ENCODE peak calls at places on chromosomes 12 and 14, in eight cellular contexts. R is GM20000; U is GM23338; M is fibroblast of mammary gland; B is CD8-positive, alpha-beta T cell; A is tibial artery; L is tibial nerve; D is endodermal cell. J is an unnamed sample.

GRCh38 chr14:78921856-78922255 is 751.7 kb downstream of the NRXN3 start:
- DNase-seq in B (no peak), M (peak), L (no peak), A (no peak), U (no peak), D (no peak), R (no peak), J (no peak)

GRCh38 chr12:62767506-62767905 is 167.4 kb downstream of the PPM1H start:
- DNase-seq in R (no peak), A (no peak), L (no peak), D (no peak), M (peak), U (no peak), B (no peak), J (no peak)

GRCh38 chr12:16347391-16348298 is at the start of gene MGST1:
- DNase-seq in B (no peak), L (peak), U (peak), M (peak), A (peak), R (peak), D (peak), J (no peak)

GRCh38 chr14:49598182-49598478 is 610 bp upstream of the LRR1 start:
- DNase-seq in R (peak), L (no peak), U (no peak), A (no peak), D (no peak), B (no peak), M (no peak), J (no peak)

GRCh38 chr12:121295746-121296617 is 527 bp downstream of the CAMKK2 start:
- DNase-seq in R (peak), M (no peak), U (peak), B (no peak), D (peak), L (no peak), A (no peak), J (no peak)

GRCh38 chr14:104792101-104792884 is 3.3 kb downstream of the AKT1 start:
- DNase-seq in M (no peak), D (no peak), R (no peak), L (no peak), B (no peak), A (peak), U (no peak), J (no peak)

GRCh38 chr14:47490766-47491165 is 184.6 kb downstream of the MDGA2 start:
- DNase-seq in A (no peak), M (no peak), D (no peak), B (no peak), L (no peak), R (no peak), U (no peak), J (no peak)

GRCh38 chr14:105917933-105918436 is 391.6 kb downstream of the TMEM121 start:
- DNase-seq in B (no peak), M (no peak), L (no peak), A (no peak), R (no peak), U (no peak), D (no peak), J (no peak)

GRCh38 chr12:11545438-11546330 is 103.8 kb upstream of the ETV6 start:
- DNase-seq in U (peak), R (peak), B (peak), D (no peak), M (no peak), L (no peak), A (no peak), J (no peak)

GRCh38 chr14:30445394-30445793 is 113.6 kb upstream of the G2E3 start:
- DNase-seq in B (no peak), U (no peak), D (no peak), A (no peak), L (no peak), M (no peak), R (no peak), J (no peak)

GRCh38 chr12:48183876-48184548 is 568 bp downstream of the CCDC184 start:
- DNase-seq in R (no peak), B (peak), A (no peak), D (peak), M (no peak), L (no peak), U (peak), J (no peak)

GRCh38 chr14:53716521-53716920 is 240.1 kb downstream of the BMP4 start:
- DNase-seq in B (no peak), R (no peak), U (no peak), A (no peak), D (no peak), M (no peak), L (no peak), J (no peak)

GRCh38 chr12:29350080-29350479 is 30.9 kb downstream of the ERGIC2 start:
- DNase-seq in M (peak), L (no peak), D (no peak), A (no peak), B (no peak), U (no peak), R (no peak), J (no peak)

GRCh38 chr14:105065280-105066228 is at the start of gene GPR132:
- DNase-seq in A (peak), L (no peak), U (no peak), B (peak), R (peak), D (peak), M (no peak), J (no peak)

GRCh38 chr12:268483-268840 is 5.8 kb upstream of the SLC6A13 start:
- DNase-seq in R (no peak), B (no peak), D (no peak), L (no peak), U (no peak), M (no peak), A (no peak), J (no peak)

GRCh38 chr12:6764011-6764828 is 1.9 kb upstream of the PTMS start:
- DNase-seq in R (peak), D (peak), B (peak), L (peak), U (peak), A (peak), M (peak), J (peak)

GRCh38 chr12:131002271-131002670 is 48.6 kb downstream of the ADGRD1 start:
- DNase-seq in R (peak), M (no peak), A (no peak), D (no peak), L (no peak), B (no peak), U (no peak), J (no peak)

GRCh38 chr12:92411687-92412086 is 266.0 kb upstream of the BTG1 start:
- DNase-seq in U (no peak), R (no peak), L (no peak), B (no peak), A (no peak), D (no peak), M (no peak), J (no peak)

GRCh38 chr12:31323466-31324115 is 2.4 kb downstream of the SINHCAF start:
- DNase-seq in D (no peak), L (no peak), B (peak), A (peak), U (peak), R (peak), M (no peak), J (no peak)

GRCh38 chr14:102164241-102164641 is 24.5 kb downstream of the WDR20 start:
- DNase-seq in L (no peak), R (no peak), D (peak), A (no peak), B (no peak), M (peak), U (no peak), J (no peak)

GRCh38 chr12:49967042-49967776 is 5.5 kb downstream of the AQP5 start:
- DNase-seq in U (peak), R (peak), B (peak), A (peak), L (peak), D (peak), M (peak), J (peak)

GRCh38 chr12:17062296-17063061 is 456.5 kb upstream of the LMO3 start:
- DNase-seq in U (no peak), L (no peak), M (no peak), D (no peak), A (no peak), R (no peak), B (no peak), J (no peak)

GRCh38 chr12:2402180-2402579 is 349.4 kb downstream of the CACNA1C start:
- DNase-seq in D (no peak), B (no peak), M (no peak), R (no peak), L (no peak), A (peak), U (no peak), J (no peak)

GRCh38 chr14:55843718-55844403 is 263.9 kb downstream of the KTN1 start:
- DNase-seq in L (no peak), D (no peak), R (no peak), A (no peak), U (no peak), M (peak), B (no peak), J (no peak)

GRCh38 chr14:99982449-99983250 is 82.6 kb upstream of the EVL start:
- DNase-seq in D (peak), R (peak), U (peak), B (peak), M (peak), A (no peak), L (no peak), J (no peak)

GRCh38 chr12:66210840-66211239 is 21.8 kb downstream of the IRAK3 start:
- DNase-seq in B (no peak), M (peak), L (no peak), U (no peak), R (no peak), D (no peak), A (no peak), J (no peak)

GRCh38 chr12:14873440-14874185 is 12.0 kb downstream of the MGP start:
- DNase-seq in M (no peak), D (no peak), U (no peak), L (no peak), B (no peak), R (no peak), A (no peak), J (no peak)

GRCh38 chr14:71362282-71362681 is 455.0 kb downstream of the PCNX1 start:
- DNase-seq in L (no peak), D (no peak), U (peak), M (no peak), A (no peak), B (no peak), R (no peak), J (no peak)

GRCh38 chr12:118193477-118193876 is 57.6 kb downstream of the PEBP1 start:
- DNase-seq in R (no peak), M (no peak), U (no peak), B (no peak), A (no peak), D (no peak), L (no peak), J (no peak)

GRCh38 chr14:37403656-37404055 is 191.4 kb downstream of the FOXA1 start:
- DNase-seq in R (no peak), B (no peak), L (no peak), A (no peak), M (no peak), D (no peak), U (no peak), J (no peak)

GRCh38 chr14:50762001-50762930 is 68.7 kb downstream of the NIN start:
- DNase-seq in U (no peak), L (no peak), A (no peak), M (peak), B (no peak), R (peak), D (no peak), J (no peak)

GRCh38 chr14:68131907-68132306 is 312.3 kb downstream of the RAD51B start:
- DNase-seq in M (no peak), R (no peak), L (no peak), D (no peak), U (no peak), B (no peak), A (no peak), J (no peak)

DNA sequence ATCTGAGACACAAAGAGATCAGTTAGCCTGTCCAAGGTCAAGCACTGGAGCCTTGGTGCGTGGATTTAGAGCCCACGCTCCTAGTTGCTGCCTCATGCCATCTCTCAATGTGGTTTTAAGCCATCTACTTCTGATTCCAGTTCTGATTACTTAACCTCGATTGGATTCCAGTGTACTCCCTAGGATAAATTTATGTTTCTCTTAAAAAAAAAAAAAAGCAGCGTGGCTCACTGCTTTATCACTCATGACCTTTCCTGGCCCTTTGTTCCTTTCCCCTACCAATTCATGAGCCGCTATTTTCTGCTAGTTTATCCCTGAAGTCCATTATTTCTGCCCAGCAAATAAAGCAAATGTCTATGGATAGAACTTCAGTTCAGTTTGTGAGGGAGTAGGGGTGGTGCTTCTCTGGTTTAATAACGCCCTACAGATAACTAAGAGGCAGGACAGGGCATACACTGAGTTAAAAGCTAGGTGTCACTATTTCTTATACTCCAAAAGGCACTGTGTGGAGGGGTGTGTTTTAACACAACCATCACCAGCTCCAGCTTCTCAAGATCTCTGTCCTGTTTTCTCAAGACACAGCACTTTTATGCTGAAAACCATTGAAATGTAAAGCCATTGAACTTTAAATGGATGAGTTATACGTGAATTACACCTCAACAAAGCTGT is 9.8 kb upstream of the PARP11 start:
- DNase-seq in R (peak), A (no peak), B (no peak), U (peak), D (no peak), L (no peak), M (peak), J (no peak)
- TF ChIP-seq CTCF in R (no peak), A (no peak), B (no peak), U (peak), D (peak), L (no peak), M (peak), J (no peak)

DNA sequence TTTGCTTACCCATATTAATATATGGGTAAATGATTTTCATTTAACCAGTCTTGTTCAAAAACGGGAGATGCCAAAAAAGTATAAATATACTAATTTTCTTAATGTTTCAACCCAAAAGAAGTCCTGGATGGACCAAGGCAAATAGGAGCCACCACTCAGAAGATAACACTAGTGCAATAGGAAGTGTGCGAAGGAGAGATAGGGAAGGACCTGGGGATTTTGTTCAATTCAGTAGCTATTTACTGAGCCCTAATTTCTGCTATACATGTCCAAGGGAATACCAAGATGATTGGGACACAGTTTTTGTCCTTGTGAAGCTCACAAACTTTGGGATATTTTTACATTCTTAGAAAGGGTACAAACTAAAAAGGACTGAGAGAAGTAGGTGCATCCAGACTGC is 1.5 kb downstream of the CMAS start:
- DNase-seq in D (no peak), U (no peak), A (no peak), B (no peak), R (no peak), L (no peak), M (no peak), J (no peak)
- TF ChIP-seq CTCF in D (no peak), U (no peak), A (no peak), B (no peak), R (no peak), L (no peak), M (no peak), J (no peak)

GRCh38 chr12:10366875-10367274 is 23.0 kb downstream of the KLRK1 start:
- DNase-seq in L (no peak), B (no peak), U (no peak), R (no peak), D (no peak), M (peak), A (no peak), J (no peak)
- TF ChIP-seq CTCF in L (no peak), B (peak), U (peak), R (no peak), D (peak), M (peak), A (no peak), J (peak)

DNA sequence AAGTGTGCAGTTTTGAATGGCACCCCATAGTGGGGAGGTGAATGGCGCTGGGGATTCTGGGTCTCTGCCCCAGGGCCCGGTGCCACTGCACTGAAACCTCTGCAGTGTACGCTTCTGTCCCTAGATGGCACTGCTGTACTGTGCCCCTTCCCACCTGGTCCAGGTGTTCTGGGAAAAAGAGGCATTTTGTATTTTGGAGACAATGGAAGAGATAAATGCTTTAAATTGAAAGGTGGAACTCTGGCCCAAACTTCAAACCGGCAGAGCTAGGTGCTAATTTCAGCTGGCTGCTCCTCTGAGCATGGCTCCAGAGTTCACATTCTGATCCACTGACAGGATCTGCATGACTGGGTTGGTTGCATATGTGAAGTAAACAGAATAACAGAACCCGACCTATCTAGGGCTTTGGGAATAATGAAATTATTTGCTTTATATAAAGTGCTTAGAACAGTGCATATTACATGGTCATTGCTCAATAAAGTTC is 52.2 kb downstream of the KRT80 start:
- DNase-seq in D (peak), A (no peak), R (no peak), U (peak), L (no peak), B (no peak), M (no peak), J (peak)
- TF ChIP-seq CTCF in D (peak), A (peak), R (peak), U (peak), L (no peak), B (peak), M (peak), J (peak)

GRCh38 chr14:24093901-24094838 is at the start of gene PCK2:
- DNase-seq in A (peak), U (peak), L (peak), D (peak), B (peak), R (peak), M (peak), J (peak)
- TF ChIP-seq CTCF in A (no peak), U (no peak), L (peak), D (peak), B (no peak), R (no peak), M (peak), J (no peak)

DNA sequence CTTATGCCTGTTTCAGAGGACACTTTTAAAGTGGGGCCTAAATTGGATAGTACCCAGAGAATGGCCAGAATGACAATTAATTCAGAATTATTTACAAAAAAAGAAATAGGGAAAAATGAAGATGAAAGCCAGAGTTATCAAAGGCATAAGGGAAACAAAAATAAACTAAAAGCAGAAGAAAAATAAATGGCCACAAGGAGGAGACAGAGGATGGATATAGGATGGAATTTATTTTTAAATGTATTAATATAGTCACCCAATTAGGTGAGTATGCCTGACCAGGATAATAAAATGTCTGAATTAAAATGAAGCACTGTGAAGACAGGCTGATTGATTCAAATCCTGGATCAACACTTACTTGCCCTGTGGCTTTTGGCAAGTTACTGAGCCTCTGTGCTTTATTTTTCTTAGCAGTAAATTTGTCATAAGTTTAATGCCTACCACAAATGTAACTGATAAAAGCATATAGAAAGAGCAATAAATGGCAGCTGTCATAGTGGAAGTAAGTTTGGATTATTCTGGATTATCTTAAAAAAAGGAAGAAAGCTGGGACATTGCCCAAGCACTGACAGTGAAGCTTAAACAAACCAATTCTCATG is 3.4 kb downstream of the CLEC9A start:
- DNase-seq in B (no peak), M (peak), A (no peak), R (peak), L (no peak), U (peak), D (no peak), J (no peak)
- TF ChIP-seq CTCF in B (peak), M (peak), A (no peak), R (no peak), L (peak), U (no peak), D (peak), J (peak)